ENCODE peak calls at places on chromosomes 5 and 9, in five cellular contexts. R is NT2/D1, Q is pancreas, Y is aorta, W is stomach. U is an unnamed sample.

GRCh38 chr5:172008689-172009141 is 2.3 kb upstream of the FBXW11 start:
- DNase-seq in R (peak; percentile 62), Q (no peak), Y (no peak), W (no peak), U (no peak)

GRCh38 chr9:96420468-96421219 is 2.5 kb upstream of the ZNF367 start:
- DNase-seq in R (peak; percentile 74), Q (no peak), Y (no peak), W (no peak), U (peak; percentile 28)

GRCh38 chr9:20032413-20033006 is 243.7 kb upstream of the SLC24A2 start:
- DNase-seq in R (no peak), Q (no peak), Y (no peak), W (no peak), U (no peak)

GRCh38 chr5:27402828-27403227 is 364.4 kb upstream of the CDH9 start:
- DNase-seq in R (no peak), Q (no peak), Y (no peak), W (no peak), U (no peak)

GRCh38 chr9:113548221-113549041 is 84.9 kb downstream of the RGS3 start:
- DNase-seq in R (no peak), Q (peak; percentile 60), Y (peak; percentile 86), W (peak; percentile 62), U (no peak)

GRCh38 chr5:2175041-2175440 is 292.3 kb upstream of the IRX4 start:
- DNase-seq in R (no peak), Q (no peak), Y (no peak), W (no peak), U (no peak)

GRCh38 chr5:173513521-173513991 is 102.9 kb downstream of the BOD1 start:
- DNase-seq in R (no peak), Q (no peak), Y (no peak), W (no peak), U (no peak)

GRCh38 chr5:83034036-83034435 is 43.2 kb downstream of the TMEM167A start:
- DNase-seq in R (no peak), Q (no peak), Y (no peak), W (no peak), U (no peak)

GRCh38 chr5:144117412-144117811 is 53.0 kb downstream of the YIPF5 start:
- DNase-seq in R (no peak), Q (no peak), Y (no peak), W (no peak), U (no peak)

GRCh38 chr9:5920860-5921328 is 30.2 kb downstream of the MLANA start:
- DNase-seq in R (no peak), Q (no peak), Y (no peak), W (no peak), U (no peak)

GRCh38 chr9:83959061-83959460 is 21.0 kb downstream of the HNRNPK start:
- DNase-seq in R (no peak), Q (no peak), Y (no peak), W (no peak), U (no peak)

GRCh38 chr5:173645437-173645807 is 29.0 kb upstream of the BOD1 start:
- DNase-seq in R (peak; percentile 44), Q (no peak), Y (no peak), W (no peak), U (no peak)

GRCh38 chr5:108753877-108754276 is 6.2 kb downstream of the FER start:
- DNase-seq in R (no peak), Q (no peak), Y (no peak), W (no peak), U (no peak)

GRCh38 chr9:114285166-114285867 is 37.6 kb upstream of the ORM1 start:
- DNase-seq in R (no peak), Q (peak; percentile 53), Y (peak; percentile 88), W (no peak), U (no peak)

GRCh38 chr5:141875022-141875740 is 3.0 kb downstream of the PCDH1 start:
- DNase-seq in R (no peak), Q (no peak), Y (no peak), W (peak; percentile 9), U (no peak)

GRCh38 chr5:40399349-40399748 is 280.4 kb upstream of the PTGER4 start:
- DNase-seq in R (no peak), Q (no peak), Y (no peak), W (no peak), U (no peak)

GRCh38 chr5:89268460-89268859 is 385.5 kb upstream of the MEF2C start:
- DNase-seq in R (no peak), Q (no peak), Y (no peak), W (no peak), U (no peak)

GRCh38 chr9:85045271-85045670 is 375.7 kb downstream of the NTRK2 start:
- DNase-seq in R (no peak), Q (no peak), Y (no peak), W (no peak), U (no peak)

GRCh38 chr9:4170231-4170630 is 129.6 kb downstream of the GLIS3 start:
- DNase-seq in R (no peak), Q (no peak), Y (no peak), W (no peak), U (no peak)

GRCh38 chr9:35818341-35818740 is 3.5 kb upstream of the HINT2 start:
- DNase-seq in R (no peak), Q (no peak), Y (no peak), W (no peak), U (no peak)

GRCh38 chr5:149641000-149641576 is 59.8 kb downstream of the ARHGEF37 start:
- DNase-seq in R (no peak), Q (no peak), Y (no peak), W (peak; percentile 53), U (peak; percentile 85)

GRCh38 chr5:42842860-42843641 is 31.4 kb upstream of the SELENOP start:
- DNase-seq in R (no peak), Q (no peak), Y (no peak), W (no peak), U (no peak)

GRCh38 chr5:35881758-35882157 is 25.1 kb downstream of the IL7R start:
- DNase-seq in R (no peak), Q (no peak), Y (no peak), W (no peak), U (no peak)

GRCh38 chr5:149855371-149855770 is 89.2 kb downstream of the PDE6A start:
- DNase-seq in R (no peak), Q (no peak), Y (no peak), W (no peak), U (no peak)

GRCh38 chr9:135605238-135605781 is 34.0 kb downstream of the GLT6D1 start:
- DNase-seq in R (no peak), Q (peak; percentile 43), Y (peak; percentile 65), W (peak; percentile 24), U (peak; percentile 12)

GRCh38 chr9:77495834-77496671 is 152.1 kb downstream of the GNA14 start:
- DNase-seq in R (no peak), Q (no peak), Y (no peak), W (no peak), U (no peak)

GRCh38 chr5:176644294-176644693 is 3.0 kb upstream of the TSPAN17 start:
- DNase-seq in R (no peak), Q (no peak), Y (no peak), W (no peak), U (no peak)

GRCh38 chr5:77066823-77067442 is 20.2 kb downstream of the ZBED3 start:
- DNase-seq in R (no peak), Q (no peak), Y (no peak), W (no peak), U (no peak)

GRCh38 chr5:14668247-14668646 is 3.7 kb downstream of the OTULIN start:
- DNase-seq in R (no peak), Q (no peak), Y (no peak), W (no peak), U (no peak)
- H3K4me1 ChIP-seq in R (no peaks in the 10 kb centered on the region), Q (peaks cover 26% of the 10 kb centered on the region), Y (peaks cover 6% of the 10 kb centered on the region), W (peaks cover 35% of the 10 kb centered on the region), U (peaks cover 35% of the 10 kb centered on the region)

GRCh38 chr9:136721339-136722092 is 9.1 kb downstream of the DIPK1B start:
- DNase-seq in R (no peak), Q (peak; percentile 65), Y (no peak), W (no peak), U (no peak)
- H3K4me1 ChIP-seq in R (peaks cover 34% of the 10 kb centered on the region), Q (peaks cover 5% of the 10 kb centered on the region), Y (no peaks in the 10 kb centered on the region), W (peaks cover 30% of the 10 kb centered on the region), U (peaks cover 6% of the 10 kb centered on the region)

DNA sequence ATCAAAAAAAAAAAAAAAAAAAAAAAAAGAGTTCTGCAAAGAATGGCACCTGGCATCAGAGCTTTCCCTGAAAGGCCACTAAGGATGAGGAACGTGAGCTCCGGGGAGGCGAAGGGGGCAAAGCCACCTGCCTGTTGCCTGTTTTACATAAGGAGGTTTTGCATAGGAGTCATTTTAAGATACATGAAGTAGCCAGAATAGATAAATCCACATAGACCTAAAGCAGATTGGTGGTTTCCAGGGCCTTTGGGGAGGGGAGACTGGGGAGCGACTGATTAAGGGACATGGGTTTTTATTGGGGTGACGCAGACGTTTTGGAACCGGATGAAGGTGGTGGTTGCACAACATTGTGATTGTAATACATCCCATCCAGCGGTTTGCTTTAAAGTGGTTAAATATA is 7.1 kb downstream of the NEK6 start:
- DNase-seq in R (no peak), Q (no peak), Y (no peak), W (no peak), U (no peak)
- H3K4me1 ChIP-seq in R (peaks cover 40% of the 10 kb centered on the region), Q (peaks cover 36% of the 10 kb centered on the region), Y (peaks cover 6% of the 10 kb centered on the region), W (peaks cover 67% of the 10 kb centered on the region), U (peaks cover 23% of the 10 kb centered on the region)

DNA sequence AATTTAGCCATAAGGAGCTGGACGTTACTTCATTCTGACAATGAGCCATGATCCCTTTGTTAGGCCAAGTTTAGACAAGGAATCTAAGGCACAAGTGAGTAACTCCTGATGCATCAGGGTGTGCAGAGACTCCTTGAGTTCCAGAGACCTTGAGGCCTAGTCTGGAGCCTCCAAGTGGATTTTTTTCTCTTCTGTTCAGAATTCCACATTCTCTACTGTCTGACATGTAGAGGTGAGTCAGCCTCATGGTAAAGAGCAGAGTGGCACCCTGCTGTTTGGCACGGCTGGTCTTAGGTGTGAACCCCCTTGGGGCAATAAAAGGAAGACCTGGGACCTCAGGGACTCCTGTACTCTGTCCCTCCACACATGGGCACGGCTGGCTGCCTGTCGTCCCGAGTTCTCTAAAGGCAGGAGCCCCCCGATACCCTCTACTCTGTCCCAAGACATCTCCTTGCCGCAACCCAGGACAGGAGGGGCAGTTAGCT is 22.0 kb upstream of the TGFBI start:
- DNase-seq in R (no peak), Q (no peak), Y (no peak), W (no peak), U (peak; percentile 5)
- H3K4me1 ChIP-seq in R (peaks cover 3% of the 10 kb centered on the region), Q (no peaks in the 10 kb centered on the region), Y (no peaks in the 10 kb centered on the region), W (peaks cover 7% of the 10 kb centered on the region), U (no peaks in the 10 kb centered on the region)

GRCh38 chr5:159058928-159059636 is 40.6 kb downstream of the EBF1 start:
- DNase-seq in R (no peak), Q (no peak), Y (no peak), W (no peak), U (no peak)
- H3K4me1 ChIP-seq in R (no peaks in the 10 kb centered on the region), Q (no peaks in the 10 kb centered on the region), Y (peaks cover 2% of the 10 kb centered on the region), W (no peaks in the 10 kb centered on the region), U (no peaks in the 10 kb centered on the region)

DNA sequence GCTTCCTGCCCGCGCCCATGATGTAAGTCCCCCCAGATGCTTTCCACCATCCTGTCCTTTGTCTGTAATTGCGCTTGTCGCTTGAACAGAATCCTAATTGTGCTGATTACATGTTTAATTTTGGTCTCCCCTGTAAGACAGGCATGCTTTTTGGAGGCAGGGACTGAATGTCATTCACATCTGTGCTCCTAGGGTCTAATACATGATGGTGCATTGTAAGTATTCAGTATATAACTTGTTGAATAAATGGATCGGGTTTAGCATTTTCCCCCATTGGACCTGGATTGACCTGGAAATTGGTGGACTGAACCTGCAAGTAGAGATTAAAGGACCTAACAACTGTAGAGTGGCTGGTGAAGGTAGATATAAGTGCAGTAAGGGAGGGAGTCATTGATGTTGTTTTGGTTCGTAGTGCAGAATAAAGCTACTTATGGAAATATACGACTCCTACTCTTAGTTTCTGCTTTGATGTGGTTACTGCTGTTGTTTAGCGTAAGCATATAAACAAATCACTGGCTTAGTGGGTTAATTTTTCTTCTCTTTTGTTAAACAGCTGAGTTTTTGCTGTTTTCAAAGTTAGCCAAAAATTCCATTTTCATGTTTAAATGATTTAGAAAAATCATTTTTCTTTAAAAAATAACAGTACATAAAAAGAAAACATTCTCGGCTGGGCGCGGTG is 57.3 kb downstream of the TRIO start:
- DNase-seq in R (no peak), Q (no peak), Y (no peak), W (no peak), U (no peak)
- H3K4me1 ChIP-seq in R (peaks cover 2% of the 10 kb centered on the region), Q (no peaks in the 10 kb centered on the region), Y (peaks cover 10% of the 10 kb centered on the region), W (peaks cover 34% of the 10 kb centered on the region), U (peaks cover 9% of the 10 kb centered on the region)